ENCODE peak calls at places on chromosomes 3 and 15, in six cellular contexts. H, U, A, C, X and S are unnamed samples.

GRCh38 chr3:7271631-7272030 is 410.7 kb downstream of the GRM7 start:
- DNase-seq in H (no peak), U (no peak), A (peak; percentile 71), C (no peak), X (no peak), S (no peak)

GRCh38 chr15:89646416-89647141 is 8.7 kb downstream of the KIF7 start:
- DNase-seq in H (no peak), U (no peak), A (no peak), C (no peak), X (no peak), S (no peak)

GRCh38 chr3:57952651-57953050 is 55.6 kb upstream of the FLNB start:
- DNase-seq in H (no peak), U (no peak), A (no peak), C (no peak), X (no peak), S (no peak)

GRCh38 chr3:69084326-69084667 is 440 bp upstream of the ARL6IP5 start:
- DNase-seq in H (no peak), U (peak; percentile 14), A (peak; percentile 93), C (no peak), X (peak; percentile 42), S (no peak)

GRCh38 chr3:31295150-31295765 is 237.5 kb upstream of the STT3B start:
- DNase-seq in H (no peak), U (no peak), A (no peak), C (no peak), X (peak; percentile 64), S (no peak)

GRCh38 chr15:71282086-71282485 is 166.8 kb downstream of the THSD4 start:
- DNase-seq in H (no peak), U (no peak), A (no peak), C (no peak), X (no peak), S (no peak)

GRCh38 chr15:64246364-64247189 is 83.8 kb upstream of the PPIB start:
- DNase-seq in H (peak; percentile 87), U (peak; percentile 80), A (peak; percentile 37), C (peak; percentile 95), X (peak; percentile 61), S (peak; percentile 87)

GRCh38 chr3:133292251-133292650 is 107.6 kb upstream of the BFSP2 start:
- DNase-seq in H (no peak), U (no peak), A (peak; percentile 81), C (no peak), X (no peak), S (no peak)

GRCh38 chr3:134427400-134428111 is 53.3 kb upstream of the AMOTL2 start:
- DNase-seq in H (peak; percentile 94), U (no peak), A (peak; percentile 77), C (no peak), X (peak; percentile 75), S (peak; percentile 41)

GRCh38 chr3:187762792-187763191 is 17.5 kb upstream of the BCL6 start:
- DNase-seq in H (no peak), U (no peak), A (no peak), C (no peak), X (no peak), S (no peak)

DNA sequence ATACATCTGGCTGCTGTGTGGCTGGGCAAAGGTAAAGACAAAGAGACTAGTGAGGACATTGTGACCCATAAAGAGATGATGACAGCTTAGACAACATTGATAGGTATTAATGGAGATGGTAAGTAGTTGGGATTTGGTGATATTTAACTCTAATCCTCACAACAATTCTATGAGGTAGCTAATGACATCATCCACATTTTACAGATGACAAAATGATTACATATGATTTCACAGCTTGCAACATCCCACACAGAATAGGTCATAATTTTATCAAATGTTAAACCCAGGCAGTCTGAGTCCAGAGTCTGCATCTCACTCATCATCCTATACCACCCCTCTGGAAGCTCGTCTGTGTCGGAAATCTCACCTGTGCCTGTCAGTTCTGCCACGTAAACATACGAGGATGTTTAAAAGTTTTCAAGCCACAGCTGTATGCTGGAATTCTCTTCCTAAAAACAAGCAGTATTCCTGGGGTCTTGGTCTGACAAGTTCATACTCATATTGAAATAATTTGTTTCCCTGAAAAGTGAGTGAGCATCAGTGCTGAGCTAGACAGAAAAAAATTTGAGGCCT is 70.3 kb upstream of the PIK3R4 start:
- DNase-seq in H (no peak), U (no peak), A (no peak), C (no peak), X (no peak), S (no peak)
- TF ChIP-seq MAX in H (no peak), U (no peak), A (no peak), C (no peak), X (no peak), S (no peak)

GRCh38 chr15:48806151-48806550 is 4.7 kb downstream of the CEP152 start:
- DNase-seq in H (no peak), U (no peak), A (no peak), C (no peak), X (no peak), S (peak; percentile 80)

GRCh38 chr15:48811325-48811938 is 563 bp upstream of the CEP152 start:
- DNase-seq in H (no peak), U (peak; percentile 28), A (no peak), C (no peak), X (peak; percentile 4), S (no peak)

GRCh38 chr15:48810414-48811324 is at the start of gene CEP152:
- DNase-seq in H (peak; percentile 98), U (peak; percentile 97), A (peak; percentile 100), C (peak; percentile 98), X (peak; percentile 98), S (peak; percentile 100)
- TF ChIP-seq MYC in H (no peak), U (peak; percentile 25), A (no peak), C (no peak), X (peak; percentile 63), S (peak; percentile 79)

DNA sequence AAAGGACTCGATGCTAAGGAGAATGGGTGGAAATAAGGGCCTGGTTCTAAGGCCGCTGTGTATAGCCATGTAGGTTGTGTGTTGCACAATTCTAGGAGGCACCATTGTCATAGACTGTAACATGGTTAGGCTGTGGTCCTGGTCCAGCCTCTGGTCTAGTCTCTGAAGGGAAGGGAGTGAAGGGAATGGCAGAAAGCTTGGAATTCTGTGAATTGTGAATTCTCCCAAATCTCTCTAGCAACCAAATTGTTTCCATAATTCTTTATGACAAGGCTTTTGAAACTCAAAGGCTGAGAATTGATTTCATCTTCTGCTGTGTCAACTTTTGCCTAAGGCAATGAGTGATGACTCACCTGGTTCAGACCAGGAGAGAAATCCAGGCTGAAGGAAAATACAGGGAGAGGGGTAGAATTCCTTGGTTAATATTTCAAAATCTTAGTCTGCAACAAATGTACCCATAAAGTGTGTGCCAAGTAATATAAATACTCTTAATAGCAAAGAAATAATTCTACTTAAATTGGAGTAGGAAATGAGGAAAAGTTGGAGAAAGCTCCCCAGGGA is 82.6 kb upstream of the ADPGK start:
- DNase-seq in H (no peak), U (no peak), A (no peak), C (no peak), X (no peak), S (no peak)
- TF ChIP-seq MAX in H (no peak), U (no peak), A (no peak), C (no peak), X (no peak), S (no peak)

DNA sequence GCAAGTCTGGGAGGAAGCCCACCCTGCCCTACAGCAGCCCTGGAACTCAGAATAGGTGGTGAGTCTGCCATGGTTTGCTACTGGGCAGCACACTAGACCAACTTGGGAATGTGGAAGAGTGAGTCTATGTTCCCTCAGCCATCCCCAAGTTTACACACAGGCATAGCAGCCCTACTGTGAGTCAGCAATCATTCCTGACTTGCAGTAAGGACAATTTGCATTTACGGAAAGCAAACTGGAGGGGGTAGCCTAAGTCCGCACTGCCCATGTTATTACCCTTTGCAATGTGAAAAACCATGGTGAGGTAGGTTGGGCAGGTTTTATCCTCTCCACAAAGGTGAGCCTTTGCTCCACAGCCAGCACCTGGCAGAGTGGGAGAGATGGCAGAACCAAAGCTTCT is 4.6 kb downstream of the TCTA start:
- DNase-seq in H (no peak), U (no peak), A (no peak), C (no peak), X (no peak), S (no peak)
- TF ChIP-seq MYC in H (no peak), U (no peak), A (no peak), C (no peak), X (no peak), S (no peak)

GRCh38 chr3:42033741-42034140 is 57.4 kb upstream of the TRAK1 start:
- DNase-seq in H (no peak), U (no peak), A (no peak), C (no peak), X (no peak), S (no peak)

GRCh38 chr3:42031808-42032475 is 59.2 kb upstream of the TRAK1 start:
- DNase-seq in H (no peak), U (no peak), A (peak; percentile 72), C (no peak), X (no peak), S (no peak)

GRCh38 chr3:42035007-42035406 is 56.1 kb upstream of the TRAK1 start:
- DNase-seq in H (no peak), U (no peak), A (no peak), C (no peak), X (no peak), S (no peak)

GRCh38 chr3:42035816-42036482 is 55.2 kb upstream of the TRAK1 start:
- DNase-seq in H (no peak), U (no peak), A (no peak), C (no peak), X (no peak), S (no peak)

DNA sequence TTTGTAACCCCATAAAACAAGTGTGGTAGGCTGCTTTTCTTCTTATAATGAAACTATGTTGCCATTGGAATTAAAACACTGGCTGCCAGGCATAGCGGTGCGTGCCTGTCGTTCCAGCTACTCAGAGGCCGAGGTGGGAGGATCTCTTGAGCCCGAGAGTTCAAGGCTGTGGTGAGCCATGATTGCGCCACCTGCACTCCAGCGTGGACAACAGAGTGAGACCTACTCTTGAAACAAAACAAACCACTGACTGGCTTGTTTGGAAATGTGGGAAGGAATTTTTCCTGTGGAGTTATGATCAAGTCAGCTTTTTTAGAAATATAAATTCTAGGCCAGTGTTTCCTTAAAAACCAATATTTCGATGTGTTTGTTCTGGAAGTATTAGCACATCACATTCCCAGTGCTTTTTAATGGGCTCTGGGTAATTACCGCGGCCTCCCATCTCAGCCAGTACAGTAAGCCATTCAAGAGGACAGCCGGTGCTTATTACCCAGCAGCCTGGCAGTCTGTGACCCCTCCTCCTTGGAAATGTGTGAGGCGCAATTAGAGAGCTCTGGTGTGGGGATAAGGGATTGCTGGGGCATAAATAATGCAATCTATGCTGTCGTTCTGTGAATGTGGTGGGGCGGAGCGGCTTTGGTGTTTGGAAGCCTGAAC is 58.3 kb upstream of the TRAK1 start:
- DNase-seq in H (peak; percentile 29), U (no peak), A (peak; percentile 66), C (no peak), X (peak; percentile 95), S (peak; percentile 86)
- TF ChIP-seq MAX in H (no peak), U (no peak), A (no peak), C (no peak), X (peak; percentile 85), S (no peak)